ENCODE peak calls at places on chromosomes 3 and 15, in seven cellular contexts. F is brain microvascular endothelial cell; R is stimulated activated CD8-positive, alpha-beta memory T cell treated with anti-CD3 and anti-CD28 coated beads, Interleukin-7, amount 100 ng/mL, for 24 hours; Q is fibroblast of the aortic adventitia; B is B cell; Z is T-helper 9 cell; T is GM20000. I is an unnamed sample.

GRCh38 chr3:25585361-25586166 is 79.1 kb downstream of the TOP2B start:
- DNase-seq in F (no peak), R (no peak), Q (no peak), B (no peak), Z (no peak), T (no peak), I (no peak)

GRCh38 chr15:56786966-56787365 is 53.7 kb upstream of the ZNF280D start:
- DNase-seq in F (no peak), R (no peak), Q (no peak), B (no peak), Z (no peak), T (peak), I (no peak)

GRCh38 chr15:64774556-64775523 is 549 bp downstream of the RBPMS2 start:
- DNase-seq in F (no peak), R (no peak), Q (no peak), B (peak), Z (no peak), T (peak), I (no peak)

GRCh38 chr15:94252223-94252766 is 20.9 kb downstream of the MCTP2 start:
- DNase-seq in F (no peak), R (no peak), Q (no peak), B (no peak), Z (no peak), T (no peak), I (no peak)

GRCh38 chr3:119291062-119291700 is 3.0 kb upstream of the ARHGAP31 start:
- DNase-seq in F (no peak), R (no peak), Q (no peak), B (no peak), Z (no peak), T (no peak), I (no peak)

GRCh38 chr15:64460737-64461576 is 579 bp downstream of the ZNF609 start:
- DNase-seq in F (peak), R (no peak), Q (peak), B (peak), Z (peak), T (peak), I (peak)

GRCh38 chr15:100998630-100999029 is 79.5 kb downstream of the LRRK1 start:
- DNase-seq in F (no peak), R (no peak), Q (no peak), B (no peak), Z (no peak), T (no peak), I (no peak)

GRCh38 chr15:35737521-35737920 is 191.6 kb upstream of the DPH6 start:
- DNase-seq in F (no peak), R (no peak), Q (peak), B (no peak), Z (no peak), T (no peak), I (no peak)

GRCh38 chr3:77931272-77932009 is 891.5 kb downstream of the ROBO2 start:
- DNase-seq in F (no peak), R (no peak), Q (no peak), B (no peak), Z (no peak), T (no peak), I (no peak)

GRCh38 chr3:194560047-194560446 is 73.2 kb downstream of the TMEM44 start:
- DNase-seq in F (no peak), R (no peak), Q (no peak), B (no peak), Z (no peak), T (no peak), I (no peak)

GRCh38 chr15:47184003-47184404 is 533.3 kb upstream of the SEMA6D start:
- DNase-seq in F (peak), R (no peak), Q (no peak), B (no peak), Z (no peak), T (peak), I (no peak)

GRCh38 chr15:98442379-98442833 is 205.9 kb upstream of the IGF1R start:
- DNase-seq in F (peak), R (peak), Q (peak), B (peak), Z (no peak), T (peak), I (peak)

GRCh38 chr15:98667521-98668179 is 19.3 kb downstream of the IGF1R start:
- DNase-seq in F (no peak), R (no peak), Q (no peak), B (no peak), Z (no peak), T (no peak), I (no peak)

GRCh38 chr15:42226648-42227047 is 18.5 kb upstream of the VPS39 start:
- DNase-seq in F (no peak), R (no peak), Q (no peak), B (no peak), Z (no peak), T (no peak), I (no peak)

GRCh38 chr3:193851941-193852674 is 259.1 kb downstream of the OPA1 start:
- DNase-seq in F (no peak), R (no peak), Q (peak), B (no peak), Z (no peak), T (no peak), I (no peak)

GRCh38 chr3:120460862-120461261 is 10.1 kb upstream of the FSTL1 start:
- DNase-seq in F (no peak), R (no peak), Q (no peak), B (no peak), Z (no peak), T (no peak), I (no peak)

GRCh38 chr3:136353461-136353860 is 103.3 kb downstream of the PCCB start:
- DNase-seq in F (no peak), R (no peak), Q (no peak), B (no peak), Z (no peak), T (peak), I (no peak)

GRCh38 chr3:81713018-81713417 is 48.4 kb downstream of the GBE1 start:
- DNase-seq in F (no peak), R (no peak), Q (no peak), B (no peak), Z (no peak), T (no peak), I (no peak)

GRCh38 chr3:50322386-50323091 is at the start of gene HYAL2:
- DNase-seq in F (no peak), R (no peak), Q (no peak), B (peak), Z (no peak), T (no peak), I (no peak)

GRCh38 chr15:74857671-74858365 is 14.9 kb upstream of the ULK3 start:
- DNase-seq in F (no peak), R (no peak), Q (no peak), B (no peak), Z (no peak), T (no peak), I (no peak)

GRCh38 chr3:79161941-79162340 is 605.9 kb downstream of the ROBO1 start:
- DNase-seq in F (no peak), R (no peak), Q (peak), B (no peak), Z (no peak), T (no peak), I (no peak)

GRCh38 chr3:111143-112069 is 85.2 kb upstream of the CHL1 start:
- DNase-seq in F (no peak), R (no peak), Q (no peak), B (no peak), Z (no peak), T (peak), I (no peak)

GRCh38 chr3:154112146-154112545 is 9.0 kb upstream of the ARHGEF26 start:
- DNase-seq in F (no peak), R (no peak), Q (no peak), B (no peak), Z (no peak), T (no peak), I (no peak)

GRCh38 chr15:43883571-43883970 is 56.8 kb downstream of the WDR76 start:
- DNase-seq in F (no peak), R (no peak), Q (no peak), B (no peak), Z (no peak), T (no peak), I (no peak)

GRCh38 chr3:118946449-118946848 is 88.2 kb downstream of the IGSF11 start:
- DNase-seq in F (no peak), R (no peak), Q (no peak), B (no peak), Z (no peak), T (no peak), I (no peak)